ENCODE peak calls at places on chromosomes 7 and 10, in nine cellular contexts. H, G, I, V, S, A, D, X and R are unnamed samples.

GRCh38 chr7:151978616-151979015 is 22.4 kb downstream of the GALNTL5 start:
- DNase-seq in X (no peak), I (no peak), H (no peak), V (no peak), G (no peak), A (no peak), S (no peak), D (no peak), R (no peak)

GRCh38 chr7:148699024-148699771 is 495 bp downstream of the CUL1 start:
- DNase-seq in V (peak), X (peak), A (peak), D (peak), H (no peak), I (peak), G (peak), S (peak), R (peak)

GRCh38 chr7:43535810-43536585 is 46.9 kb upstream of the STK17A start:
- DNase-seq in H (no peak), V (no peak), I (peak), G (no peak), D (no peak), A (no peak), X (peak), S (no peak), R (no peak)

GRCh38 chr7:98777051-98777450 is 92.8 kb downstream of the TMEM130 start:
- DNase-seq in V (no peak), A (no peak), S (no peak), D (no peak), I (no peak), X (no peak), G (no peak), H (no peak), R (no peak)

GRCh38 chr7:94003446-94004023 is 620 bp downstream of the BET1 start:
- DNase-seq in V (no peak), I (peak), A (no peak), D (peak), S (no peak), G (no peak), X (no peak), H (no peak), R (no peak)

GRCh38 chr7:39017369-39017768 is 39.7 kb downstream of the POU6F2 start:
- DNase-seq in H (no peak), D (no peak), X (no peak), A (no peak), V (no peak), S (no peak), I (peak), G (no peak), R (no peak)

GRCh38 chr7:44914992-44915607 is 29.8 kb upstream of the PURB start:
- DNase-seq in H (no peak), G (peak), A (no peak), I (no peak), D (no peak), S (peak), V (peak), X (no peak), R (no peak)

GRCh38 chr10:128055061-128055868 is 71.0 kb downstream of the MKI67 start:
- DNase-seq in V (no peak), I (no peak), S (no peak), A (no peak), D (no peak), G (no peak), X (no peak), H (no peak), R (no peak)

GRCh38 chr7:154503962-154504550 is 451.9 kb downstream of the DPP6 start:
- DNase-seq in H (peak), D (peak), V (no peak), A (peak), I (peak), X (peak), S (no peak), G (no peak), R (no peak)

GRCh38 chr7:151437163-151437553 is 2.8 kb downstream of the CRYGN start:
- DNase-seq in X (no peak), A (no peak), D (no peak), G (no peak), V (no peak), H (no peak), S (no peak), I (no peak), R (no peak)

GRCh38 chr7:139661043-139661440 is 116.8 kb downstream of the HIPK2 start:
- DNase-seq in V (no peak), X (no peak), I (no peak), D (no peak), H (no peak), A (no peak), S (no peak), G (no peak), R (no peak)